ENCODE peak calls at places on chromosome 22, in five cellular contexts. One of them, this sample, is unnamed.

GRCh38 chr22:36846271-36846670 is 14.5 kb upstream of the NCF4 start:
- DNase-seq in AG09319: no peak
- DNase-seq in activated CD8-positive, alpha-beta T cell treated with anti-CD3 and anti-CD28 coated beads for 36 hours: no peak
- DNase-seq in vagina: no peak
- DNase-seq in tibial artery: no peak
- DNase-seq in this sample: no peak

GRCh38 chr22:28810839-28811491 is 10.6 kb upstream of the XBP1 start:
- DNase-seq in AG09319: no peak
- DNase-seq in activated CD8-positive, alpha-beta T cell treated with anti-CD3 and anti-CD28 coated beads for 36 hours: peak; percentile 66
- DNase-seq in vagina: no peak
- DNase-seq in tibial artery: peak; percentile 48
- DNase-seq in this sample: no peak

GRCh38 chr22:41992496-41992895 is 6.1 kb upstream of the WBP2NL start:
- DNase-seq in AG09319: no peak
- DNase-seq in activated CD8-positive, alpha-beta T cell treated with anti-CD3 and anti-CD28 coated beads for 36 hours: no peak
- DNase-seq in vagina: no peak
- DNase-seq in tibial artery: peak; percentile 29
- DNase-seq in this sample: no peak

GRCh38 chr22:19879651-19879995 is 24.9 kb upstream of the GNB1L start:
- DNase-seq in AG09319: no peak
- DNase-seq in activated CD8-positive, alpha-beta T cell treated with anti-CD3 and anti-CD28 coated beads for 36 hours: peak; percentile 0
- DNase-seq in vagina: no peak
- DNase-seq in tibial artery: peak; percentile 35
- DNase-seq in this sample: no peak

GRCh38 chr22:47205081-47205491 is 442.6 kb downstream of the TBC1D22A start:
- DNase-seq in AG09319: no peak
- DNase-seq in activated CD8-positive, alpha-beta T cell treated with anti-CD3 and anti-CD28 coated beads for 36 hours: no peak
- DNase-seq in vagina: no peak
- DNase-seq in tibial artery: peak; percentile 53
- DNase-seq in this sample: no peak

GRCh38 chr22:37880668-37881440 is 25.2 kb upstream of the MICALL1 start:
- DNase-seq in AG09319: no peak
- DNase-seq in activated CD8-positive, alpha-beta T cell treated with anti-CD3 and anti-CD28 coated beads for 36 hours: no peak
- DNase-seq in vagina: no peak
- DNase-seq in tibial artery: no peak
- DNase-seq in this sample: no peak

GRCh38 chr22:19707347-19708322 is 6.7 kb upstream of the SEPTIN5 start:
- DNase-seq in AG09319: no peak
- DNase-seq in activated CD8-positive, alpha-beta T cell treated with anti-CD3 and anti-CD28 coated beads for 36 hours: no peak
- DNase-seq in vagina: no peak
- DNase-seq in tibial artery: peak; percentile 54
- DNase-seq in this sample: no peak

GRCh38 chr22:39149915-39150847 is 2.3 kb downstream of the CBX7 start:
- DNase-seq in AG09319: no peak
- DNase-seq in activated CD8-positive, alpha-beta T cell treated with anti-CD3 and anti-CD28 coated beads for 36 hours: no peak
- DNase-seq in vagina: peak; percentile 87
- DNase-seq in tibial artery: no peak
- DNase-seq in this sample: no peak

GRCh38 chr22:17830041-17830961 is 56.0 kb upstream of the BID start:
- DNase-seq in AG09319: peak; percentile 47
- DNase-seq in activated CD8-positive, alpha-beta T cell treated with anti-CD3 and anti-CD28 coated beads for 36 hours: peak; percentile 88
- DNase-seq in vagina: no peak
- DNase-seq in tibial artery: peak; percentile 93
- DNase-seq in this sample: peak; percentile 90

GRCh38 chr22:25960375-25960774 is 208.9 kb upstream of the SEZ6L start:
- DNase-seq in AG09319: no peak
- DNase-seq in activated CD8-positive, alpha-beta T cell treated with anti-CD3 and anti-CD28 coated beads for 36 hours: no peak
- DNase-seq in vagina: no peak
- DNase-seq in tibial artery: no peak
- DNase-seq in this sample: no peak

GRCh38 chr22:22700631-22701030 is 56.2 kb downstream of the GGTLC2 start:
- DNase-seq in AG09319: no peak
- DNase-seq in activated CD8-positive, alpha-beta T cell treated with anti-CD3 and anti-CD28 coated beads for 36 hours: no peak
- DNase-seq in vagina: no peak
- DNase-seq in tibial artery: no peak
- DNase-seq in this sample: no peak

GRCh38 chr22:29816128-29816527 is 21.9 kb downstream of the ASCC2 start:
- DNase-seq in AG09319: no peak
- DNase-seq in activated CD8-positive, alpha-beta T cell treated with anti-CD3 and anti-CD28 coated beads for 36 hours: no peak
- DNase-seq in vagina: no peak
- DNase-seq in tibial artery: no peak
- DNase-seq in this sample: no peak

GRCh38 chr22:17783317-17783716 is 9.0 kb upstream of the BID start:
- DNase-seq in AG09319: no peak
- DNase-seq in activated CD8-positive, alpha-beta T cell treated with anti-CD3 and anti-CD28 coated beads for 36 hours: no peak
- DNase-seq in vagina: no peak
- DNase-seq in tibial artery: no peak
- DNase-seq in this sample: no peak

GRCh38 chr22:29855611-29856181 is 17.6 kb upstream of the ASCC2 start:
- DNase-seq in AG09319: no peak
- DNase-seq in activated CD8-positive, alpha-beta T cell treated with anti-CD3 and anti-CD28 coated beads for 36 hours: no peak
- DNase-seq in vagina: no peak
- DNase-seq in tibial artery: peak; percentile 38
- DNase-seq in this sample: no peak

GRCh38 chr22:46522743-46523300 is 14.6 kb downstream of the CELSR1 start:
- DNase-seq in AG09319: no peak
- DNase-seq in activated CD8-positive, alpha-beta T cell treated with anti-CD3 and anti-CD28 coated beads for 36 hours: no peak
- DNase-seq in vagina: no peak
- DNase-seq in tibial artery: no peak
- DNase-seq in this sample: no peak

GRCh38 chr22:37070744-37071143 is 19.2 kb downstream of the KCTD17 start:
- DNase-seq in AG09319: no peak
- DNase-seq in activated CD8-positive, alpha-beta T cell treated with anti-CD3 and anti-CD28 coated beads for 36 hours: no peak
- DNase-seq in vagina: no peak
- DNase-seq in tibial artery: no peak
- DNase-seq in this sample: no peak

GRCh38 chr22:39226353-39226752 is 18.4 kb downstream of the PDGFB start:
- DNase-seq in AG09319: no peak
- DNase-seq in activated CD8-positive, alpha-beta T cell treated with anti-CD3 and anti-CD28 coated beads for 36 hours: no peak
- DNase-seq in vagina: no peak
- DNase-seq in tibial artery: no peak
- DNase-seq in this sample: no peak

GRCh38 chr22:19003518-19003917 is 67.4 kb upstream of the PRODH start:
- DNase-seq in AG09319: no peak
- DNase-seq in activated CD8-positive, alpha-beta T cell treated with anti-CD3 and anti-CD28 coated beads for 36 hours: no peak
- DNase-seq in vagina: no peak
- DNase-seq in tibial artery: no peak
- DNase-seq in this sample: no peak

GRCh38 chr22:17562906-17563870 is at the start of gene SLC25A18:
- DNase-seq in AG09319: no peak
- DNase-seq in activated CD8-positive, alpha-beta T cell treated with anti-CD3 and anti-CD28 coated beads for 36 hours: no peak
- DNase-seq in vagina: peak; percentile 91
- DNase-seq in tibial artery: peak; percentile 74
- DNase-seq in this sample: no peak

GRCh38 chr22:37225481-37225880 is 13.2 kb upstream of the SSTR3 start:
- DNase-seq in AG09319: no peak
- DNase-seq in activated CD8-positive, alpha-beta T cell treated with anti-CD3 and anti-CD28 coated beads for 36 hours: peak; percentile 55
- DNase-seq in vagina: no peak
- DNase-seq in tibial artery: no peak
- DNase-seq in this sample: no peak

GRCh38 chr22:47794851-47795250 is 1032.4 kb downstream of the TBC1D22A start:
- DNase-seq in AG09319: no peak
- DNase-seq in activated CD8-positive, alpha-beta T cell treated with anti-CD3 and anti-CD28 coated beads for 36 hours: no peak
- DNase-seq in vagina: peak; percentile 52
- DNase-seq in tibial artery: no peak
- DNase-seq in this sample: no peak

GRCh38 chr22:46959369-46959768 is 196.9 kb downstream of the TBC1D22A start:
- DNase-seq in AG09319: no peak
- DNase-seq in activated CD8-positive, alpha-beta T cell treated with anti-CD3 and anti-CD28 coated beads for 36 hours: no peak
- DNase-seq in vagina: no peak
- DNase-seq in tibial artery: no peak
- DNase-seq in this sample: no peak

GRCh38 chr22:40199223-40199622 is 21.5 kb downstream of the TNRC6B start:
- DNase-seq in AG09319: no peak
- DNase-seq in activated CD8-positive, alpha-beta T cell treated with anti-CD3 and anti-CD28 coated beads for 36 hours: no peak
- DNase-seq in vagina: no peak
- DNase-seq in tibial artery: no peak
- DNase-seq in this sample: no peak

GRCh38 chr22:37335819-37336199 is 53.5 kb downstream of the CYTH4 start:
- DNase-seq in AG09319: no peak
- DNase-seq in activated CD8-positive, alpha-beta T cell treated with anti-CD3 and anti-CD28 coated beads for 36 hours: no peak
- DNase-seq in vagina: no peak
- DNase-seq in tibial artery: no peak
- DNase-seq in this sample: no peak

GRCh38 chr22:16955081-16955480 is 52.9 kb downstream of the GAB4 start:
- DNase-seq in AG09319: no peak
- DNase-seq in activated CD8-positive, alpha-beta T cell treated with anti-CD3 and anti-CD28 coated beads for 36 hours: no peak
- DNase-seq in vagina: peak; percentile 40
- DNase-seq in tibial artery: no peak
- DNase-seq in this sample: no peak

GRCh38 chr22:50610041-50610451 is 9.5 kb downstream of the MAPK8IP2 start:
- DNase-seq in AG09319: no peak
- DNase-seq in activated CD8-positive, alpha-beta T cell treated with anti-CD3 and anti-CD28 coated beads for 36 hours: no peak
- DNase-seq in vagina: no peak
- DNase-seq in tibial artery: peak; percentile 56
- DNase-seq in this sample: no peak

GRCh38 chr22:50020606-50021005 is 8.0 kb upstream of the IL17REL start:
- DNase-seq in AG09319: no peak
- DNase-seq in activated CD8-positive, alpha-beta T cell treated with anti-CD3 and anti-CD28 coated beads for 36 hours: no peak
- DNase-seq in vagina: no peak
- DNase-seq in tibial artery: no peak
- DNase-seq in this sample: no peak

GRCh38 chr22:41557401-41558240 is 3.2 kb upstream of the CSDC2 start:
- DNase-seq in AG09319: peak; percentile 75
- DNase-seq in activated CD8-positive, alpha-beta T cell treated with anti-CD3 and anti-CD28 coated beads for 36 hours: peak; percentile 41
- DNase-seq in vagina: no peak
- DNase-seq in tibial artery: peak; percentile 91
- DNase-seq in this sample: peak; percentile 32

GRCh38 chr22:46783721-46784120 is 21.3 kb downstream of the TBC1D22A start:
- DNase-seq in AG09319: peak; percentile 25
- DNase-seq in activated CD8-positive, alpha-beta T cell treated with anti-CD3 and anti-CD28 coated beads for 36 hours: no peak
- DNase-seq in vagina: no peak
- DNase-seq in tibial artery: no peak
- DNase-seq in this sample: no peak

GRCh38 chr22:43301866-43302265 is 41.3 kb downstream of the SCUBE1 start:
- DNase-seq in AG09319: no peak
- DNase-seq in activated CD8-positive, alpha-beta T cell treated with anti-CD3 and anti-CD28 coated beads for 36 hours: no peak
- DNase-seq in vagina: no peak
- DNase-seq in tibial artery: no peak
- DNase-seq in this sample: no peak

GRCh38 chr22:43302462-43303109 is 40.6 kb downstream of the SCUBE1 start:
- DNase-seq in AG09319: no peak
- DNase-seq in activated CD8-positive, alpha-beta T cell treated with anti-CD3 and anti-CD28 coated beads for 36 hours: no peak
- DNase-seq in vagina: no peak
- DNase-seq in tibial artery: no peak
- DNase-seq in this sample: no peak

GRCh38 chr22:43299736-43300135 is 43.4 kb downstream of the SCUBE1 start:
- DNase-seq in AG09319: no peak
- DNase-seq in activated CD8-positive, alpha-beta T cell treated with anti-CD3 and anti-CD28 coated beads for 36 hours: no peak
- DNase-seq in vagina: no peak
- DNase-seq in tibial artery: no peak
- DNase-seq in this sample: no peak

GRCh38 chr22:43303166-43303565 is 40.0 kb downstream of the SCUBE1 start:
- DNase-seq in AG09319: no peak
- DNase-seq in activated CD8-positive, alpha-beta T cell treated with anti-CD3 and anti-CD28 coated beads for 36 hours: no peak
- DNase-seq in vagina: no peak
- DNase-seq in tibial artery: no peak
- DNase-seq in this sample: no peak

GRCh38 chr22:43300891-43301676 is 42.1 kb downstream of the SCUBE1 start:
- DNase-seq in AG09319: no peak
- DNase-seq in activated CD8-positive, alpha-beta T cell treated with anti-CD3 and anti-CD28 coated beads for 36 hours: no peak
- DNase-seq in vagina: no peak
- DNase-seq in tibial artery: peak; percentile 74
- DNase-seq in this sample: no peak
- TF ChIP-seq CTCF in AG09319: no peak
- TF ChIP-seq CTCF in activated CD8-positive, alpha-beta T cell treated with anti-CD3 and anti-CD28 coated beads for 36 hours: no peak
- TF ChIP-seq CTCF in vagina: no peak
- TF ChIP-seq CTCF in tibial artery: no peak
- TF ChIP-seq CTCF in this sample: no peak

GRCh38 chr22:48858121-48858520 is 969.6 kb downstream of the BRD1 start:
- DNase-seq in AG09319: no peak
- DNase-seq in activated CD8-positive, alpha-beta T cell treated with anti-CD3 and anti-CD28 coated beads for 36 hours: no peak
- DNase-seq in vagina: no peak
- DNase-seq in tibial artery: no peak
- DNase-seq in this sample: no peak
- TF ChIP-seq CTCF in AG09319: no peak
- TF ChIP-seq CTCF in activated CD8-positive, alpha-beta T cell treated with anti-CD3 and anti-CD28 coated beads for 36 hours: no peak
- TF ChIP-seq CTCF in vagina: no peak
- TF ChIP-seq CTCF in tibial artery: no peak
- TF ChIP-seq CTCF in this sample: no peak

GRCh38 chr22:31199187-31199586 is 12.9 kb upstream of the LIMK2 start:
- DNase-seq in AG09319: no peak
- DNase-seq in activated CD8-positive, alpha-beta T cell treated with anti-CD3 and anti-CD28 coated beads for 36 hours: no peak
- DNase-seq in vagina: no peak
- DNase-seq in tibial artery: no peak
- DNase-seq in this sample: no peak
- TF ChIP-seq CTCF in AG09319: no peak
- TF ChIP-seq CTCF in activated CD8-positive, alpha-beta T cell treated with anti-CD3 and anti-CD28 coated beads for 36 hours: no peak
- TF ChIP-seq CTCF in vagina: no peak
- TF ChIP-seq CTCF in tibial artery: no peak
- TF ChIP-seq CTCF in this sample: peak; percentile 27

GRCh38 chr22:43889366-43890253 is 2.2 kb downstream of the PNPLA5 start:
- DNase-seq in AG09319: no peak
- DNase-seq in activated CD8-positive, alpha-beta T cell treated with anti-CD3 and anti-CD28 coated beads for 36 hours: no peak
- DNase-seq in vagina: no peak
- DNase-seq in tibial artery: no peak
- DNase-seq in this sample: no peak
- TF ChIP-seq CTCF in AG09319: no peak
- TF ChIP-seq CTCF in activated CD8-positive, alpha-beta T cell treated with anti-CD3 and anti-CD28 coated beads for 36 hours: no peak
- TF ChIP-seq CTCF in vagina: no peak
- TF ChIP-seq CTCF in tibial artery: no peak
- TF ChIP-seq CTCF in this sample: no peak

This sample was measured in neural crest cell.